ENCODE peak calls at places on chromosomes 13 and 19, in four cellular contexts. One of them, this sample, is unnamed.

GRCh38 chr19:1923319-1923718 is 17.7 kb upstream of the CSNK1G2 start:
- DNase-seq in C1 segment of cervical spinal cord: no peak
- DNase-seq in bronchial epithelial cell: no peak
- DNase-seq in Peyer's patch: peak; percentile 73
- DNase-seq in this sample: no peak

GRCh38 chr19:50820086-50820485 is 3.5 kb downstream of the KLK1 start:
- DNase-seq in C1 segment of cervical spinal cord: no peak
- DNase-seq in bronchial epithelial cell: no peak
- DNase-seq in Peyer's patch: peak; percentile 56
- DNase-seq in this sample: peak; percentile 37

GRCh38 chr13:113639661-113640262 is 18.2 kb downstream of the ATP4B start:
- DNase-seq in C1 segment of cervical spinal cord: no peak
- DNase-seq in bronchial epithelial cell: no peak
- DNase-seq in Peyer's patch: peak; percentile 38
- DNase-seq in this sample: no peak

GRCh38 chr19:28544451-28545261 is 668.3 kb downstream of the UQCRFS1 start:
- DNase-seq in C1 segment of cervical spinal cord: no peak
- DNase-seq in bronchial epithelial cell: no peak
- DNase-seq in Peyer's patch: no peak
- DNase-seq in this sample: no peak

GRCh38 chr19:35015576-35016351 is 14.5 kb upstream of the SCN1B start:
- DNase-seq in C1 segment of cervical spinal cord: no peak
- DNase-seq in bronchial epithelial cell: no peak
- DNase-seq in Peyer's patch: no peak
- DNase-seq in this sample: no peak

GRCh38 chr13:33284916-33285315 is 639 bp downstream of the STARD13 start:
- DNase-seq in C1 segment of cervical spinal cord: peak; percentile 56
- DNase-seq in bronchial epithelial cell: peak; percentile 74
- DNase-seq in Peyer's patch: no peak
- DNase-seq in this sample: no peak

GRCh38 chr13:90270231-90270630 is 1077.3 kb upstream of the MIR17HG start:
- DNase-seq in C1 segment of cervical spinal cord: no peak
- DNase-seq in bronchial epithelial cell: no peak
- DNase-seq in Peyer's patch: no peak
- DNase-seq in this sample: no peak

GRCh38 chr13:35764359-35765015 is 288.0 kb upstream of the MAB21L1 start:
- DNase-seq in C1 segment of cervical spinal cord: no peak
- DNase-seq in bronchial epithelial cell: no peak
- DNase-seq in Peyer's patch: no peak
- DNase-seq in this sample: no peak

GRCh38 chr13:75365724-75366173 is 116.2 kb downstream of the TBC1D4 start:
- DNase-seq in C1 segment of cervical spinal cord: no peak
- DNase-seq in bronchial epithelial cell: peak; percentile 84
- DNase-seq in Peyer's patch: no peak
- DNase-seq in this sample: no peak

GRCh38 chr19:6765738-6766356 is 1.4 kb downstream of the SH2D3A start:
- DNase-seq in C1 segment of cervical spinal cord: no peak
- DNase-seq in bronchial epithelial cell: peak; percentile 93
- DNase-seq in Peyer's patch: peak; percentile 94
- DNase-seq in this sample: peak; percentile 73

GRCh38 chr13:61410669-61411297 is 4.9 kb downstream of the PCDH20 start:
- DNase-seq in C1 segment of cervical spinal cord: no peak
- DNase-seq in bronchial epithelial cell: peak; percentile 36
- DNase-seq in Peyer's patch: no peak
- DNase-seq in this sample: peak; percentile 19

GRCh38 chr13:83829800-83830199 is 52.5 kb downstream of the SLITRK1 start:
- DNase-seq in C1 segment of cervical spinal cord: no peak
- DNase-seq in bronchial epithelial cell: no peak
- DNase-seq in Peyer's patch: no peak
- DNase-seq in this sample: no peak

GRCh38 chr13:41136396-41137031 is 3.9 kb upstream of the KBTBD6 start:
- DNase-seq in C1 segment of cervical spinal cord: no peak
- DNase-seq in bronchial epithelial cell: no peak
- DNase-seq in Peyer's patch: no peak
- DNase-seq in this sample: no peak

GRCh38 chr19:41808663-41809566 is 12.5 kb downstream of the CEACAM3 start:
- DNase-seq in C1 segment of cervical spinal cord: no peak
- DNase-seq in bronchial epithelial cell: no peak
- DNase-seq in Peyer's patch: no peak
- DNase-seq in this sample: no peak

GRCh38 chr19:16330368-16330801 is 5.8 kb downstream of the KLF2 start:
- DNase-seq in C1 segment of cervical spinal cord: no peak
- DNase-seq in bronchial epithelial cell: peak; percentile 93
- DNase-seq in Peyer's patch: peak; percentile 93
- DNase-seq in this sample: no peak